ENCODE peak calls at places on chromosomes 7 and 10, in six cellular contexts. H is prostate gland, D is fibroblast of lung, V is lung, O is heart right ventricle, N is psoas muscle. E is an unnamed sample.
A peak's percentile ranks its signal among the peaks of the same experiment; 100 is the strongest.

GRCh38 chr7:770786-771185 is 43.7 kb upstream of the PRKAR1B start:
- DNase-seq in N (no peak), O (no peak), D (no peak), H (no peak), V (no peak), E (no peak)

GRCh38 chr10:93496322-93497041 is at the start of gene CEP55:
- DNase-seq in N (peak; percentile 94), V (peak; percentile 96), H (peak; percentile 94), D (peak; percentile 92), O (peak; percentile 96), E (peak; percentile 93)

GRCh38 chr7:56033671-56034432 is 17.4 kb downstream of the PSPH start:
- DNase-seq in V (peak; percentile 71), O (peak; percentile 60), N (peak; percentile 48), H (peak; percentile 50), D (peak; percentile 67), E (peak; percentile 74)

GRCh38 chr10:79142064-79142491 is 73.3 kb downstream of the ZMIZ1 start:
- DNase-seq in D (peak; percentile 95), N (peak; percentile 63), O (no peak), H (no peak), V (no peak), E (no peak)

GRCh38 chr10:44033008-44033407 is 351.9 kb downstream of the CXCL12 start:
- DNase-seq in V (no peak), H (no peak), O (no peak), N (no peak), D (peak; percentile 92), E (no peak)

GRCh38 chr10:44316187-44316921 is 68.5 kb downstream of the CXCL12 start:
- DNase-seq in V (no peak), O (no peak), H (no peak), N (no peak), D (no peak), E (no peak)

GRCh38 chr7:16564909-16565426 is 38.3 kb downstream of the LRRC72 start:
- DNase-seq in H (no peak), D (peak; percentile 33), N (no peak), V (no peak), O (no peak), E (no peak)

GRCh38 chr10:126041804-126042231 is 145.5 kb downstream of the FANK1 start:
- DNase-seq in H (peak; percentile 15), D (peak; percentile 65), O (peak; percentile 81), V (peak; percentile 86), N (peak; percentile 74), E (no peak)

GRCh38 chr10:119860866-119861601 is 11.6 kb downstream of the MCMBP start:
- DNase-seq in N (no peak), O (no peak), V (no peak), D (peak; percentile 13), H (no peak), E (no peak)

GRCh38 chr7:102306916-102307677 is 20.4 kb downstream of the SH2B2 start:
- DNase-seq in V (peak; percentile 45), O (peak; percentile 43), H (peak; percentile 43), D (peak; percentile 61), N (peak; percentile 69), E (no peak)

GRCh38 chr7:159032753-159033472 is 111.8 kb downstream of the VIPR2 start:
- DNase-seq in D (no peak), H (peak; percentile 1), O (no peak), N (no peak), V (no peak), E (no peak)

GRCh38 chr7:113122657-113123252 is 4.4 kb upstream of the SMIM30 start:
- DNase-seq in V (no peak), H (no peak), O (no peak), D (no peak), N (no peak), E (no peak)

GRCh38 chr7:23403970-23404369 is 66.3 kb downstream of the IGF2BP3 start:
- DNase-seq in V (no peak), O (no peak), N (no peak), D (no peak), H (no peak), E (no peak)

GRCh38 chr7:131265227-131265626 is 62.4 kb upstream of the MKLN1 start:
- DNase-seq in N (no peak), O (no peak), D (no peak), V (no peak), H (no peak), E (peak; percentile 45)

GRCh38 chr7:28405662-28406061 is 6.7 kb upstream of the CREB5 start:
- DNase-seq in O (no peak), V (peak; percentile 40), D (peak; percentile 91), H (no peak), N (peak; percentile 47), E (no peak)

GRCh38 chr10:116451956-116452720 is 24.5 kb downstream of the PNLIPRP3 start:
- DNase-seq in V (no peak), D (no peak), N (no peak), O (no peak), H (no peak), E (no peak)

GRCh38 chr10:58590152-58590551 is 77.5 kb downstream of the BICC1 start:
- DNase-seq in H (no peak), D (peak; percentile 99), O (no peak), V (no peak), N (no peak), E (no peak)

GRCh38 chr7:128880791-128881457 is 18.3 kb downstream of the ATP6V1F start:
- DNase-seq in D (no peak), H (no peak), N (no peak), O (no peak), V (no peak), E (no peak)

GRCh38 chr10:29922226-29922625 is 137.2 kb downstream of the JCAD start:
- DNase-seq in O (no peak), D (no peak), N (no peak), H (no peak), V (no peak), E (no peak)

GRCh38 chr10:119198438-119198837 is 8.9 kb upstream of the GRK5 start:
- DNase-seq in O (no peak), H (no peak), N (no peak), D (no peak), V (no peak), E (no peak)

GRCh38 chr10:124010563-124011131 is 82.8 kb downstream of the CHST15 start:
- DNase-seq in O (no peak), N (no peak), H (no peak), V (no peak), D (no peak), E (no peak)

GRCh38 chr10:75396861-75397570 is 4.5 kb downstream of the ZNF503 start:
- DNase-seq in N (peak; percentile 37), O (peak; percentile 38), V (no peak), D (peak; percentile 20), H (peak; percentile 17), E (no peak)

GRCh38 chr10:34231441-34232180 is 583.5 kb downstream of the PARD3 start:
- DNase-seq in H (no peak), V (no peak), O (no peak), D (no peak), N (no peak), E (no peak)

GRCh38 chr10:34240031-34240430 is 575.1 kb downstream of the PARD3 start:
- DNase-seq in O (no peak), H (no peak), V (no peak), D (no peak), N (no peak), E (no peak)

GRCh38 chr10:34232481-34232880 is 582.6 kb downstream of the PARD3 start:
- DNase-seq in O (no peak), N (no peak), V (no peak), D (no peak), H (no peak), E (no peak)

GRCh38 chr10:34236927-34237326 is 578.2 kb downstream of the PARD3 start:
- DNase-seq in H (no peak), D (peak; percentile 15), V (no peak), O (no peak), N (no peak), E (no peak)

DNA sequence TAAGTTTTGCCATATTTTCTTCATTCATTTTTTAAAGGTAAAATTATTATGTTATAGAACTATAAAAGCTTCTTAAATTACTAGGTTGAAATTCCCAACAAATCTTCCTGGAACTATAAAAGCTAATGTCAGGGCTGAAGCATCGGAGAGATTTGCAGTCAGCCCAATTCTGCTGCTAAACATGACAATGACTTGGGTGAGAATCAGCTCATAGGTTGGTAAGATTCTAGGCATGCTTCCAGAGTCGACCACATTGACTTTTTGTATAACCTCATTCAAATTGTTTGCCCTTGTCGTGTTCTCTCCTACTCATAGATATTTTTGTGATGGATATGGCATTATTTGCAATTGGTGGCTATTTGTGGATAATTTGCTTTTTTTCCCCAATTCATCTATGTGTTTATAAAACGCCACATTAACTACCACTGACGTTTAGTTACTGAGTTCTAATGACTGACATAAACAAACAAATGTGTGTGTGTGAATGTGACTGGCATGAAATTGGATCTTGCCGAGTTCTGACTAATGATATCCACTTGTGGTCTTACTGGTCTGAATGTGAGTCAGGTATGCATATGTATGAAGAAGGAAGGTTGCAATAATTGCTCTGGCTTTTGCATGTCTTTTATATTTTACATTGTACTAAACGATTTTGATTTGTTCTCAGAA is 579.8 kb downstream of the PARD3 start:
- DNase-seq in D (peak; percentile 89), O (no peak), V (no peak), H (no peak), N (no peak), E (no peak)
- H3K4me3 ChIP-seq in D (no peak overlapping the region), O (no peak overlapping the region), V (no peak overlapping the region), H (no peak overlapping the region), N (peak overlapping the region; percentile 19), E (no peak overlapping the region)

GRCh38 chr7:105934577-105935185 is 28.4 kb upstream of the CDHR3 start:
- DNase-seq in V (peak; percentile 61), O (no peak), D (peak; percentile 6), N (no peak), H (peak; percentile 27), E (no peak)
- TF ChIP-seq CTCF in V (peak; percentile 26), O (no peak), D (peak; percentile 65), N (no peak), H (peak; percentile 50), E (no peak)

GRCh38 chr10:21278491-21279216 is 246.8 kb downstream of the SKIDA1 start:
- DNase-seq in D (peak; percentile 87), V (peak; percentile 95), N (peak; percentile 89), O (peak; percentile 93), H (peak; percentile 92), E (peak; percentile 88)
- H3K27ac ChIP-seq in D (no peak overlapping the region), V (no peak overlapping the region), N (no peak overlapping the region), O (no peak overlapping the region), H (no peak overlapping the region), E (no peak overlapping the region)

DNA sequence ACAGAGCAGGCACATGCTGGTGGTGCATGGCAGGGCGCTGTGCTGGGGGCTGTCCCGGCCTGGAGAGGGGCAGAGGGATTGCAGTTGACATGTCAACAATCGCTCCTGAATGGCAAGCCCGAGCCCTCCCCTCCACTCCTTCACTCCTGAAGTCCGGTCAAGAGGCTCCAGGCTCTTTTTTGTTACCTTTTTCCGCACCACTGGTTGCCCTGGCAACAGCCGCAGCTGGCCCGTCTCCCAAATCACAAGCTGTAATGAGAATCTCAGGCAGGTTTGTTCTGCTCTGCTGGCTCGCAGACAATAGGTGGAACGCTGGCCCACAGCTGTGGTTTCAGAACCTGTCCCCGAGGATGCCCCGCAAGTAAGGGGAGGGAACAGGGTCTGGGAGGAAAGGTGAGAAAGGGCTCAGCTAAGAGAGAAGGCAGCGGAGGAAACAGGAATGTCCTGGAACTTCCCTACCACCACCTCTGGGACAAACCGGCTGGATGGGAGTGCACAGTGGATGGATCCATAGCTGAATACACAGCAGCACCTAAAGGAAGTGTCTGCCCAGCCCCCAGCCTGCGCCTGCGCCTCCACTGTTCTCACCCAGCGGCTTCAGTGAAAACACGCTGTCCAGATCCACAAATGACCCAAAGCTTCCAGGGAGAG is 58.9 kb downstream of the CALML3 start:
- DNase-seq in H (peak; percentile 76), N (no peak), V (peak; percentile 87), O (peak; percentile 64), D (peak; percentile 67), E (no peak)
- H3K4me3 ChIP-seq in H (no peak overlapping the region), N (no peak overlapping the region), V (no peak overlapping the region), O (no peak overlapping the region), D (no peak overlapping the region), E (no peak overlapping the region)

E was measured in dorsolateral prefrontal cortex.